ENCODE peak calls at places on chromosomes 12 and 14, in four cellular contexts. S is dorsolateral prefrontal cortex, E is PC-9, L is heart left ventricle. C is an unnamed sample.

GRCh38 chr14:30855345-30856037 is 18.9 kb upstream of the COCH start:
- DNase-seq in S (no peak), E (no peak), L (no peak), C (no peak)

GRCh38 chr12:100688451-100688864 is 106.1 kb upstream of the ANO4 start:
- DNase-seq in S (no peak), E (no peak), L (no peak), C (no peak)

GRCh38 chr14:103140316-103141109 is 17.3 kb downstream of the TNFAIP2 start:
- DNase-seq in S (no peak), E (peak), L (no peak), C (no peak)

GRCh38 chr14:81172881-81173280 is 47.9 kb downstream of the GTF2A1 start:
- DNase-seq in S (no peak), E (no peak), L (no peak), C (no peak)

GRCh38 chr12:13258212-13258611 is 61.7 kb downstream of the EMP1 start:
- DNase-seq in S (no peak), E (no peak), L (no peak), C (no peak)

GRCh38 chr12:111842556-111843396 is 748 bp downstream of the MAPKAPK5 start:
- DNase-seq in S (no peak), E (no peak), L (no peak), C (peak)

GRCh38 chr12:122793685-122794106 is 19.3 kb downstream of the CCDC62 start:
- DNase-seq in S (no peak), E (no peak), L (no peak), C (peak)

GRCh38 chr14:68961781-68962584 is 17.1 kb downstream of the ACTN1 start:
- DNase-seq in S (peak), E (no peak), L (peak), C (no peak)

GRCh38 chr14:77083082-77083481 is 15.0 kb upstream of the CIPC start:
- DNase-seq in S (no peak), E (no peak), L (no peak), C (no peak)

GRCh38 chr12:43444940-43445564 is 107.0 kb downstream of the ADAMTS20 start:
- DNase-seq in S (no peak), E (no peak), L (no peak), C (peak)

GRCh38 chr14:22176930-22177329 is 412.1 kb downstream of the DAD1 start:
- DNase-seq in S (no peak), E (no peak), L (no peak), C (no peak)

GRCh38 chr12:130523863-130524614 is 186.4 kb downstream of the PIWIL1 start:
- DNase-seq in S (no peak), E (no peak), L (no peak), C (no peak)

GRCh38 chr14:60356921-60357550 is 108.0 kb downstream of the PPM1A start:
- DNase-seq in S (no peak), E (no peak), L (no peak), C (peak)

GRCh38 chr14:101823511-101824120 is 62.1 kb downstream of the PPP2R5C start:
- DNase-seq in S (no peak), E (no peak), L (peak), C (no peak)

GRCh38 chr12:34291426-34291901 is 269.2 kb downstream of the ALG10 start:
- DNase-seq in S (peak), E (no peak), L (no peak), C (no peak)
- H3K4me3 ChIP-seq in S (no peak), E (no peak), L (no peak), C (no peak)

GRCh38 chr14:20801726-20802125 is 918 bp downstream of the RNASE1 start:
- DNase-seq in S (no peak), E (no peak), L (peak), C (no peak)
- H3K4me3 ChIP-seq in S (peak), E (no peak), L (peak), C (no peak)

GRCh38 chr14:105181542-105182295 is 607 bp upstream of the NUDT14 start:
- DNase-seq in S (no peak), E (no peak), L (no peak), C (no peak)
- H3K4me3 ChIP-seq in S (no peak), E (peak), L (no peak), C (peak)

DNA sequence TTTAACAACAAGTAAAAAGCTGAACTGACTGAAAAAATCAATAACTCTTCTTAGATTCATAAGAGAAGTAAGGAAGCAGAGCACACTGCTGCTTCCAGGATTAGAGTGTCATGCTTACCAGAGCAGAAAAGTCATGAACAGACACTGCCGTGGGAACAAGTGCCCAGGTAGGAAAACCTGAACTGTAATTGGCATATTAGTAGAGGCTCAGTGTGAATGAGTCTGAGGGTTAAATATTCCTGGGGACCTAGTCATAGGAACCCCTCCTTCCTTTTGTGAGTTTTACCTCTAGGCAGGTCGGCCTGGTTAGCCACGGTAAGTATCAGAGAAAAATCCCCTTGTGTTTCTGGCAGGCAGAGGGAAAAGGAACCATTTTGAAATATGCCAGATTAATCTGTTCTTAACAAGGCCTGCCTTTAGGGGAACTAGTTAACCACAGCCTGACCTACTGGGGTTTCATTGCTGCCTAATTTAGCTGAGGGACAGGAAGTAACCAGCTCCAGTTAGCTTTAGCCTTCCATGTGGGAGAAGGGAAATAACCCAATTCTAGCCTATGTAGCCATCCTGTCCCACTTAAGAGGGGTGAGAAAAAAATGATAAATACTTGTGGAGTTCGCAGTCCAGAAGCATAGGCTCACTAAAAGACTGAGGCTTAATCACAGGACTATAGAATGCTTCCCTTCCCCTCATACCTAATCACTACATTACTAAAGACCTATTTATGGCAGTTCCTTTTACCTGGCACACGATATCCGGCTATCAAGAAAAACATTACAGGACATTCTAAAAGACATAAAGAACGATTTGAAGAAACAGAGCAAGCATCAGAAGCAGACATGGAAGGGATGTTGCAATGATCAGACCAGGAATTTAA is 22.6 kb downstream of the COX8C start:
- DNase-seq in S (no peak), E (no peak), L (no peak), C (no peak)
- H3K4me3 ChIP-seq in S (no peak), E (no peak), L (no peak), C (no peak)

GRCh38 chr12:64826234-64826633 is 1.8 kb downstream of the TBC1D30 start:
- DNase-seq in S (no peak), E (no peak), L (peak), C (peak)
- H3K4me3 ChIP-seq in S (peak), E (no peak), L (no peak), C (no peak)

GRCh38 chr12:68813242-68813593 is 5.2 kb downstream of the MDM2 start:
- DNase-seq in S (no peak), E (no peak), L (no peak), C (no peak)
- H3K4me3 ChIP-seq in S (no peak), E (no peak), L (no peak), C (no peak)

GRCh38 chr12:95191060-95191696 is 26.1 kb downstream of the FGD6 start:
- DNase-seq in S (no peak), E (no peak), L (no peak), C (no peak)
- H3K4me3 ChIP-seq in S (no peak), E (no peak), L (no peak), C (no peak)

GRCh38 chr14:54627718-54628345 is 60.9 kb downstream of the SAMD4A start:
- DNase-seq in S (no peak), E (no peak), L (peak), C (no peak)
- H3K4me3 ChIP-seq in S (peak), E (no peak), L (no peak), C (no peak)

DNA sequence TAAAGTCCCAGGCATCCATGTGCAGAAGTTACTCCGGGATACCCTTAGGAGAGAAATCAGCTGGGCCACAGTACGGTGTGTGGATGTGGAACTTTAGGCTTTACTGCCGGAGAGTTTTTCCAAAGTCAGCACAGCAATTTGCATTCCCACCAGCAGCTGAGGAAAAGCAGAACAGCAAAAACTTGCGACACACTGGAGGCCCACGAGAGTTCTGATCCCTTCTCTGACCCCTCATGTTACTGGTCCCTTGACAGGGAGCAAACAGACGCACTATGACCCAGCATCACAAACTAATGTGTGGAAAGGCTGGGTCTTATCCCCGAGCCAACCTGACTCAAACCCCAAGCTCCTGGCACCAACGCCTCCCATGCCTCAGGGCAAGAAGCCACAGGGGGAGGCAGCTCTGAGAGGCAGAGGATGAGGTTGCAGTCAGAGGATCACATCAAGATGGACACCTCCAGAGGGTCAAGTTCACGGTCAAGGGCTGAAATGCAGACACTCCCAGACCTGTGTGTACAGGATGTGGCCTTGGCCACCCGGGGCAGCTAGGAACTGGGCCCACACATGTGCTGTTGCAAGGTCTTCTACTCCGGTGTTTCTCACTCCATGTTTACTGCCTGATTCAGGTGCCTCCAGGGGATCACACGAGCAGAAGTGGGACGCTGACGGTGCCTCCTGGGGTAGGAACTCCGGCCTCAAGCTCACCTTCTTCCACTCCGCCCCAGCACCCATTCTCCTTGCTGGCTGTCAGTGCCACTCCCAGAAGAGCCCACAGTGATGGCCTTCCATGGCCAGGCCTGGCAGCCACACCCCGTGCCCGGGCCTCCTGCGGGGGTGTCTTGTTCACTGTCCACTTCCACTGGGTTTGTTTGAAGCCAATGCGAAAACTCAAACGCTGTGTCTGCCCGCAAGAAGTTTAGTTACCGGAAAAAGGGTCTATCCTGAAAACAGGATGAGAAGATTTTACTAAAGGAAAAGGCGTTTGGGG is 38.4 kb downstream of the CCDC88C start:
- DNase-seq in S (no peak), E (peak), L (no peak), C (no peak)
- H3K4me3 ChIP-seq in S (no peak), E (no peak), L (no peak), C (no peak)

GRCh38 chr12:82655751-82656150 is 31.0 kb upstream of the TMTC2 start:
- DNase-seq in S (no peak), E (no peak), L (no peak), C (no peak)

GRCh38 chr12:82659343-82660207 is 27.1 kb upstream of the TMTC2 start:
- DNase-seq in S (no peak), E (no peak), L (no peak), C (no peak)

GRCh38 chr12:82665142-82665923 is 21.4 kb upstream of the TMTC2 start:
- DNase-seq in S (no peak), E (no peak), L (no peak), C (peak)

GRCh38 chr12:82663893-82664292 is 22.8 kb upstream of the TMTC2 start:
- DNase-seq in S (no peak), E (no peak), L (no peak), C (no peak)

DNA sequence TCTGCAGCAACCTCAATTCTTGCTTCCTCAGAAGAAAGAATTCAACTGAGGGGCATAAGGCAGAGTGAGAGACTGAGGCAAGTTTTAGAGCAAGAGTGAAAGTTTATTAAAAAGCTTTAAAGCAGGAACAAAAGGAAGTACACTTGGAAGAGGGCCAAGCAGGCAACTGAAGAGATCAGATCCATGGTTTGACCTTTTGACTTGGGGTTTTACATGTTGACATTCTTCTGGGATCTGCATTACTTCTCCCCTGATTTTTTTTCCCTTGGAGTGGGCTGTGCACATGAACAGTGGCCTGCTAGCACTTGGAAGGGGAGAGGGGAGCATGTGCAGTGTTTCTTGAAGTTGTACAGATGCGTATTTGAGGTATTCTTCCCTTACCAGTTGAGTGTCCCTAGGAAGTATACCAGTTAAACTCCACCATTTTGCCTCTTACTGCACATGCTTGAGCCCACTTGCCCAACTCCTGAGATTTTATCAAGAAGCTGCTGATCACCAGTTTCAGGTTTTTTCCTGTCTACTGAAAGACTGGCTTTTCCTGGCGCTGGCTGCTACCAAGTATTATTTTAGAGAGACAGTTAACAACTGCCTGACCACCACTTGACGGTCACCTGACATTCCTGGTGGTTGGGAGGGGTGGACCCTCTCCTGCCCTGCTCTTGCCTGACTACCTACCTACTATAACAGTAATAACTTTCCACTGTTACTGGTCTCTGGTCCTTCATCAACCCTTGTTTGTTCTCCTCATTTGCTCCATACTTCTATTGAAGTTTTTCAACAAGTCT is 26.0 kb upstream of the TMTC2 start:
- DNase-seq in S (no peak), E (no peak), L (no peak), C (no peak)
- H3K4me3 ChIP-seq in S (no peak), E (no peak), L (no peak), C (no peak)

C was measured in HAP-1.